ENCODE peak calls at places on chromosomes 13 and 19, in six cellular contexts. J is HCT116, S is HepG2, T is GM12878, F is Panc1, R is K562. A is an unnamed sample.

GRCh38 chr13:48412881-48413351 is at the start of gene LPAR6:
- ATAC-seq in J (no peak), S (peak; percentile 98), T (peak; percentile 49), F (peak; percentile 83), R (no peak), A (peak; percentile 74)

GRCh38 chr13:48125794-48126228 is 30.9 kb upstream of the MED4 start:
- ATAC-seq in J (no peak), S (peak; percentile 51), T (no peak), F (no peak), R (no peak), A (peak; percentile 70)

GRCh38 chr13:45092668-45093067 is 27.6 kb upstream of the GTF2F2 start:
- ATAC-seq in J (no peak), S (no peak), T (no peak), F (no peak), R (no peak), A (no peak)

GRCh38 chr13:27918041-27918917 is 1.5 kb upstream of the PDX1 start:
- ATAC-seq in J (no peak), S (peak; percentile 43), T (peak; percentile 57), F (no peak), R (no peak), A (no peak)

GRCh38 chr13:85512421-85512820 is 286.8 kb downstream of the SLITRK6 start:
- ATAC-seq in J (no peak), S (no peak), T (no peak), F (no peak), R (no peak), A (no peak)

GRCh38 chr19:10796653-10797052 is 39.4 kb downstream of the TMED1 start:
- ATAC-seq in J (no peak), S (no peak), T (no peak), F (peak; percentile 43), R (no peak), A (no peak)

GRCh38 chr13:41059896-41060722 is 1.2 kb upstream of the WBP4 start:
- ATAC-seq in J (peak; percentile 57), S (peak; percentile 81), T (peak; percentile 67), F (peak; percentile 59), R (peak; percentile 78), A (peak; percentile 70)

GRCh38 chr19:4115050-4115817 is 8.7 kb downstream of the MAP2K2 start:
- ATAC-seq in J (no peak), S (no peak), T (peak; percentile 96), F (no peak), R (no peak), A (no peak)

GRCh38 chr13:37107868-37108267 is 2.4 kb upstream of the CSNK1A1L start:
- ATAC-seq in J (no peak), S (no peak), T (no peak), F (no peak), R (no peak), A (no peak)

DNA sequence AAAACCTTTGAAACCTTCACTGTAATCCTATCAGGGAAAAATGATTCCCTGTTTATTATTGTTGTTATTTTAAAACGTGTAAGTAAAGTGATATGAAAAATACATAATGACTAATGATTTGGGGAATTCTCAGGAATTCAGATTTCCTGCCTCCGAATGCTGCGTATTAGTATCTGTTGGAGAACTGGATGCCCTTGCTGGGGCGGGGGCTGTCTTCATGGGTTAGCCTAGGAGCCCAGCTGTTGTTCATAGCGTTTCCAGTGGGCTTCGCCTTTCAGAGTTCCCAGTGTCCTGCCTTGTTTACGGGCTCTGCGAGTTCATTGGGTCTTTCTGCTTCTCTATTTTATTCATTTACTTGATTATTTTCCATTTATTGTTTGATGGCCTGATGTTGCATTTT is 18.4 kb downstream of the NAXD start:
- ATAC-seq in J (no peak), S (no peak), T (no peak), F (no peak), R (no peak), A (no peak)
- H3K27me3 ChIP-seq in J (no peaks in the 10 kb centered on the region), S (no peaks in the 10 kb centered on the region), T (no peaks in the 10 kb centered on the region), F (no peaks in the 10 kb centered on the region), R (no peaks in the 10 kb centered on the region), A (no peaks in the 10 kb centered on the region)

DNA sequence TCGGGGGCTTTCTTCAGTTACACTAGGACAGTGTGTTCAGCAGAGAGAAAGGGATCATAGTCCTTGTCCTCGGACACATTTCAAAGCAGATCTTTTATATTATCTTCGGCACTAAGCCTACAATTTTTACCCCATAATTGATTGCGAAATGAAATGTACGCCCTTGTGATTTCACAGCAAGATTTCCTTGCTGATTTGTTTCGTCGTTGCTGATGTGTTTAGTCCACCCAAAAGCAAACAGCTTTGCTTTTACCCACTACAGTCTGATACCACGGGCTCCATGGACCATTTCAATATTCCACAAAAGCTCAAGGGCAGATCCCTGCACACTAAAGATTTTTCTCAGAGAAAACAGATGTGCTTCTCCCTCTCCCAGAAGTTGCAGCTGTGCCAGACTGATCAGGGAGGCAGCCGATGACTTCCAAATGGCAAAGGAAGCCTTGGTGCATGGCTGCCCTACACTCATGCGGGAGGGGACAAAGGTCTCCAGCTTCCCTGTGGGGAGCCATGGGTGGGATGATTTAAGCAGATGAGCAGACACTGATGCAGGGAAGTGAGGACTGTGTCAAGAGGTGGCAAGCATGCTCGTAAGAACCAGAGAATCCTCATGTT is 81.2 kb downstream of the STK24 start:
- ATAC-seq in J (no peak), S (peak; percentile 83), T (no peak), F (no peak), R (no peak), A (peak; percentile 46)
- TF ChIP-seq POLR2AphosphoS5 in J (no peak), S (no peak), T (no peak), F (no peak), R (no peak), A (peak; percentile 9)

DNA sequence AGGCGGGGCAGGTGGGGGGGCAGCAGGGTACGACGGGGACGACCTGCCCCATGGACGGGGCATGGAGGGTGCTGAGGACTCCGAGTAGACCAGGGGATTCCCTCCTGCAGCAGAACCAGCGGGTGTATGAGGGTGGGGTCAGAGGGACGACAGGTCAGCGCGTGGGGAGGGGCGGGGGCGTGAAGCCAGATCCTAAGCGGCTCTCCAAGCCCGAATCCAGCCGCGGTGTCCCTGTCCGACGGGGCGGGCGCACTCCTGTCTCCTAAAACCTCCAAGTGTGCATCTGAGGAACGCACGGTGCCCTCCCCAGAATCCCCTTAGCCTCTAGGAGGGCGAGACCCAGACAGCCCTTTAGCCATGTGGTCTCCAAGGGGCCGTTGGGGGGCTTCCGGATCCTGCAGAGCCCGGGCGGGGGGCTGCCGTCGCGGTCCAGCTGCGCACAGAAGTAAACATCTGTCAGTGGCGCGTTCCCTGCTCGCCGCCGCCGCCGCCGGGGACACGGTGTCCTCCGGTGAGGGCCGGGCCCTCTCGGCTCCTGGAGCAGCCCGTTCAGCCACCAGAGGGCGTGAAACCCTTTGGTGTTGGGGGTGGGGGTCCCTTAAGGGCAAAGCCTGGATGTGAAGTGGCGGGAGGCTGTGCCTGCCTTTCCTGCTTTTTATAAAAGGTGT is 732 bp downstream of the NRTN start:
- ATAC-seq in J (peak; percentile 52), S (peak; percentile 65), T (peak; percentile 30), F (peak; percentile 63), R (peak; percentile 73), A (peak; percentile 62)
- H3K27me3 ChIP-seq in J (no peaks in the 10 kb centered on the region), S (no peaks in the 10 kb centered on the region), T (no peaks in the 10 kb centered on the region), F (no peaks in the 10 kb centered on the region), R (no peaks in the 10 kb centered on the region), A (peaks cover 40% of the 10 kb centered on the region)

GRCh38 chr19:43555185-43555770 is 20.0 kb downstream of the XRCC1 start:
- ATAC-seq in J (peak; percentile 92), S (peak; percentile 88), T (peak; percentile 94), F (peak; percentile 86), R (peak; percentile 97), A (no peak)
- TF ChIP-seq POLR2AphosphoS5 in J (no peak), S (no peak), T (no peak), F (no peak), R (no peak), A (no peak)

GRCh38 chr19:38221421-38221820 is 2.6 kb downstream of the DPF1 start:
- ATAC-seq in J (no peak), S (no peak), T (no peak), F (no peak), R (no peak), A (no peak)

GRCh38 chr19:38221919-38222828 is 1.8 kb downstream of the DPF1 start:
- ATAC-seq in J (no peak), S (no peak), T (no peak), F (no peak), R (no peak), A (no peak)

GRCh38 chr19:38216785-38217746 is 7.0 kb downstream of the DPF1 start:
- ATAC-seq in J (no peak), S (no peak), T (no peak), F (no peak), R (peak; percentile 28), A (no peak)

GRCh38 chr19:38219221-38219620 is 4.8 kb downstream of the DPF1 start:
- ATAC-seq in J (no peak), S (no peak), T (no peak), F (no peak), R (no peak), A (no peak)

DNA sequence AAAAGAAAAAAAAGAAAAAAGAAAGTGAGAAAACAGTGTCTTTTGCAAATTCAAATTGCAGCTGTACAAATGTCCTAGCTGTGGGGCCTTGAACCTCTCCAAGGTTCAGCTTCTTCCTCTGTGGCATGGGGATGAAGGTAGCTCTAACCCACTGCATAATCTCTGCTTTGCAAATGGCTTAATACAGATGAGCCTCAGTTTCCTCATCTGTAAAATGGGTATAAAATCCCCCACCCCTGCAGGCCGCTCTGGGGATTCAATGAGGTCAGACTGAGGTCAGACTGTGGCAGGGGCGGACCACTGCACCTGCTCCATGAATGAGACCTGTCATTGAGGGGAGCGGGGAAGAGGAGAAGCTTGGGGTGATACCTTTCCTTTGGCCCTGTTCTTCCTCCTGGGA is 5.8 kb downstream of the DPF1 start:
- ATAC-seq in J (no peak), S (no peak), T (no peak), F (no peak), R (no peak), A (no peak)
- H3K27me3 ChIP-seq in J (no peaks in the 10 kb centered on the region), S (no peaks in the 10 kb centered on the region), T (peaks cover 1% of the 10 kb centered on the region), F (no peaks in the 10 kb centered on the region), R (no peaks in the 10 kb centered on the region), A (peaks cover 92% of the 10 kb centered on the region)

DNA sequence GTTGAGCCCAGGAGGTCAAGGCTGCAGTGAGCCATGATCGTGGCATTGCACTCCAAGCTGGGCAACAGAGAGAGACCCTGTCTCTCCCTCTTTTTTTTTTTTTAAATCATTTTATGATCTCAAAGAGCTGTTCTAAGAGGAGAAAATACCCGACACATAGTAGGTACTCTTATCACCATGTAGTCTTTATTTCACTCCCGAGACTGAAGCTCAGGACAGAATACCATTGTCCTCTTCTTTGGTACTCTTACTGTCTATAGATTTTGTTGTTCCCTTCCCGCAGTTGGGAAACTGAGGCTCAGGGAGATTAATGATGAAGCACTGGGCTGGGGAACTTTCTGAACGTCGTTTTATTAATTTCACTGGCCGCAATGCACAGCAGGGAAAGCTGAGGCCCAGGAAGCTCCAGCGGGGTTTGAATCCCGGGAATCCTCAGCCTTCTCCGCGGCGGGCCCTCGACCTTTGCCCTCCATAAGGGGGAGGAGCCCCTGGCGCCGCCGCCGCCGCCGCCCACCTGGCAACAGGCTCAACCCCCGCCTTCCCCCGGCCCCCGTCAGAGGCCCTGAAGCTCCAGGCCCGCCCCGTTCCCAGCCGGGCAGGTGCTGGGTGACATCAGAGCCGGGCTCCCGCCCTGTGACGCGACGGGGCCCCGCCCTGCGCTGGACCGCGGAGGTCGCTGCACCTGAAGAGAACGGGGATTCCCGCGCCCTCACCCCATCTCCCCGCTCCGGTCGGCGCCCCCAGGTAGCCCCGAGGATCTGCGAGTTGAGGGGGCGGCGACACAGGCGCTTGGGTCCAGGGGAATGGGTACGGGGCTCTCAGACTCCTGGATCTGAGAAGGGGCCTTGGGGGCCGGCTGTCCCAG is 1.6 kb downstream of the MYH14 start:
- ATAC-seq in J (peak; percentile 77), S (peak; percentile 74), T (peak; percentile 64), F (peak; percentile 43), R (peak; percentile 73), A (no peak)
- TF ChIP-seq POLR2AphosphoS5 in J (peak; percentile 55), S (peak; percentile 25), T (no peak), F (no peak), R (no peak), A (no peak)

GRCh38 chr19:41915248-41916032 is 12.8 kb downstream of the ERFL start:
- ATAC-seq in J (no peak), S (no peak), T (no peak), F (no peak), R (no peak), A (no peak)
- H3K27me3 ChIP-seq in J (no peaks in the 10 kb centered on the region), S (peaks cover 36% of the 10 kb centered on the region), T (peaks cover 4% of the 10 kb centered on the region), F (no peaks in the 10 kb centered on the region), R (peaks cover 32% of the 10 kb centered on the region), A (peaks cover 98% of the 10 kb centered on the region)

A was measured in gastroesophageal sphincter.